ENCODE peak calls at places on chromosomes 5 and 9, in five cellular contexts. H is aorta, T is Karpas-422, D is gastrocnemius medialis, Z is Panc1. G is an unnamed sample.

GRCh38 chr5:36158144-36158543 is 6.2 kb downstream of the SKP2 start:
- DNase-seq in H (no peak), T (no peak), D (no peak), Z (no peak), G (no peak)

GRCh38 chr9:99266136-99267023 is 44.3 kb downstream of the SEC61B start:
- DNase-seq in H (peak; percentile 90), T (peak; percentile 88), D (peak; percentile 81), Z (peak; percentile 42), G (peak; percentile 75)

GRCh38 chr5:125505062-125505461 is 758.6 kb upstream of the ZNF608 start:
- DNase-seq in H (no peak), T (no peak), D (no peak), Z (no peak), G (no peak)

GRCh38 chr9:104835163-104835562 is 71.2 kb downstream of the NIPSNAP3B start:
- DNase-seq in H (no peak), T (no peak), D (no peak), Z (no peak), G (no peak)

GRCh38 chr5:9283473-9283872 is 262.4 kb downstream of the SEMA5A start:
- DNase-seq in H (no peak), T (no peak), D (no peak), Z (no peak), G (no peak)

GRCh38 chr9:108859459-108860114 is 2.5 kb upstream of the ACTL7A start:
- DNase-seq in H (no peak), T (no peak), D (no peak), Z (no peak), G (no peak)

GRCh38 chr9:37937403-37937802 is 33.5 kb upstream of the SLC25A51 start:
- DNase-seq in H (no peak), T (no peak), D (no peak), Z (no peak), G (no peak)

GRCh38 chr5:177473461-177473991 is at the start of gene DBN1:
- DNase-seq in H (peak; percentile 87), T (peak; percentile 83), D (no peak), Z (no peak), G (peak; percentile 78)

GRCh38 chr5:38500861-38501260 is 55.6 kb downstream of the LIFR start:
- DNase-seq in H (no peak), T (no peak), D (no peak), Z (no peak), G (no peak)

GRCh38 chr5:35024911-35025510 is 22.7 kb downstream of the AGXT2 start:
- DNase-seq in H (no peak), T (no peak), D (no peak), Z (no peak), G (no peak)

GRCh38 chr5:178350361-178351220 is 118.0 kb upstream of the PHYKPL start:
- DNase-seq in H (peak; percentile 45), T (no peak), D (no peak), Z (no peak), G (peak; percentile 29)

GRCh38 chr9:16901589-16901988 is 31.1 kb upstream of the BNC2 start:
- DNase-seq in H (no peak), T (no peak), D (no peak), Z (no peak), G (no peak)

GRCh38 chr9:123928471-123929176 is 1.3 kb downstream of the DENND1A start:
- DNase-seq in H (no peak), T (peak; percentile 53), D (no peak), Z (no peak), G (no peak)

GRCh38 chr5:135606431-135606830 is 27.6 kb upstream of the CXCL14 start:
- DNase-seq in H (no peak), T (no peak), D (no peak), Z (no peak), G (no peak)

GRCh38 chr9:26995815-26996214 is 9.7 kb downstream of the LRRC19 start:
- DNase-seq in H (no peak), T (no peak), D (no peak), Z (no peak), G (no peak)

GRCh38 chr5:21680196-21680595 is 1172.9 kb downstream of the CDH12 start:
- DNase-seq in H (no peak), T (no peak), D (no peak), Z (no peak), G (no peak)

GRCh38 chr9:70580593-70581195 is 166.2 kb upstream of the KLF9 start:
- DNase-seq in H (no peak), T (no peak), D (no peak), Z (no peak), G (no peak)

GRCh38 chr5:179969110-179969509 is 61.4 kb upstream of the TBC1D9B start:
- DNase-seq in H (no peak), T (no peak), D (no peak), Z (no peak), G (no peak)

GRCh38 chr5:83720805-83721431 is at the start of gene HAPLN1:
- DNase-seq in H (no peak), T (no peak), D (no peak), Z (no peak), G (no peak)

GRCh38 chr5:56282951-56283350 is 49.8 kb upstream of the ANKRD55 start:
- DNase-seq in H (no peak), T (no peak), D (no peak), Z (no peak), G (no peak)

GRCh38 chr9:96217756-96218693 is 84.0 kb downstream of the HSD17B3 start:
- DNase-seq in H (peak; percentile 93), T (peak; percentile 82), D (peak; percentile 18), Z (peak; percentile 13), G (peak; percentile 69)

GRCh38 chr5:172870807-172871431 is 36.9 kb downstream of the ERGIC1 start:
- DNase-seq in H (no peak), T (no peak), D (no peak), Z (no peak), G (peak; percentile 67)

GRCh38 chr9:75197521-75197920 is 109.2 kb downstream of the OSTF1 start:
- DNase-seq in H (no peak), T (no peak), D (no peak), Z (no peak), G (no peak)

GRCh38 chr9:16611001-16611400 is 259.5 kb downstream of the BNC2 start:
- DNase-seq in H (no peak), T (no peak), D (no peak), Z (no peak), G (no peak)

GRCh38 chr5:16600397-16600796 is 16.4 kb downstream of the RETREG1 start:
- DNase-seq in H (no peak), T (no peak), D (peak; percentile 23), Z (no peak), G (peak; percentile 44)

GRCh38 chr9:79447760-79448159 is 124.0 kb upstream of the TLE4 start:
- DNase-seq in H (no peak), T (no peak), D (no peak), Z (no peak), G (no peak)

GRCh38 chr9:84301851-84302250 is 38.7 kb downstream of the SLC28A3 start:
- DNase-seq in H (no peak), T (no peak), D (no peak), Z (no peak), G (no peak)

GRCh38 chr9:88852794-88853193 is 138.5 kb upstream of the S1PR3 start:
- DNase-seq in H (no peak), T (no peak), D (peak; percentile 30), Z (no peak), G (no peak)

GRCh38 chr5:135135530-135136201 is 101.6 kb upstream of the PITX1 start:
- DNase-seq in H (peak; percentile 84), T (no peak), D (peak; percentile 59), Z (no peak), G (peak; percentile 77)

GRCh38 chr9:137423810-137424291 is 658 bp downstream of the NOXA1 start:
- DNase-seq in H (peak; percentile 82), T (no peak), D (no peak), Z (no peak), G (peak; percentile 52)

GRCh38 chr5:73997936-73998335 is 371.9 kb downstream of the ARHGEF28 start:
- DNase-seq in H (no peak), T (no peak), D (no peak), Z (no peak), G (no peak)

GRCh38 chr9:98558575-98558974 is 150.2 kb downstream of the GABBR2 start:
- DNase-seq in H (no peak), T (no peak), D (no peak), Z (no peak), G (no peak)

GRCh38 chr5:52328220-52328619 is 459.5 kb upstream of the ITGA1 start:
- DNase-seq in H (no peak), T (no peak), D (no peak), Z (no peak), G (no peak)

DNA sequence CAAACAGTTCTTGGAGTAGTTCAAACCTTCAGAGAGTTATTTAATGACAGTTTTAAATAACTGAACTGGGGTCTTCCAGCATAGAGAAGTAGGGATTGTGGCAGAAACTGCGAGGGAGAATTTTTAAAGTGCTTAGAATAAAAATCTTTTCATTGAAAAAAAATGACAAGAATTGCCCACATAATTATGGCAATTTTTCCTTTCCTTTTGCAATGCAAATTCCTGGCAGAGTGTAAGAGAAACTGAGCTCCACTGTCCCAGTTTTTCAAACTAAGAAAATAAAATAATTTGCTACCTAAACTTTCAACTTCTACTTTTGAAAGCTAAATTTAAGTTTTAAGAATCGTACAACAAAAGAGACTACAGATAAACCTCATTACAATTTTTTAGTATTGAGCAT is 2.3 kb upstream of the PTGER4 start:
- DNase-seq in H (no peak), T (no peak), D (no peak), Z (no peak), G (no peak)
- H3K27ac ChIP-seq in H (no peak overlapping the region), T (no peak overlapping the region), D (peak overlapping the region; percentile 87), Z (peak overlapping the region; percentile 97), G (peak overlapping the region; percentile 73)

GRCh38 chr5:82414043-82414393 is 135.9 kb upstream of the RPS23 start:
- DNase-seq in H (no peak), T (no peak), D (no peak), Z (no peak), G (no peak)
- H3K27ac ChIP-seq in H (no peak overlapping the region), T (no peak overlapping the region), D (no peak overlapping the region), Z (no peak overlapping the region), G (no peak overlapping the region)

DNA sequence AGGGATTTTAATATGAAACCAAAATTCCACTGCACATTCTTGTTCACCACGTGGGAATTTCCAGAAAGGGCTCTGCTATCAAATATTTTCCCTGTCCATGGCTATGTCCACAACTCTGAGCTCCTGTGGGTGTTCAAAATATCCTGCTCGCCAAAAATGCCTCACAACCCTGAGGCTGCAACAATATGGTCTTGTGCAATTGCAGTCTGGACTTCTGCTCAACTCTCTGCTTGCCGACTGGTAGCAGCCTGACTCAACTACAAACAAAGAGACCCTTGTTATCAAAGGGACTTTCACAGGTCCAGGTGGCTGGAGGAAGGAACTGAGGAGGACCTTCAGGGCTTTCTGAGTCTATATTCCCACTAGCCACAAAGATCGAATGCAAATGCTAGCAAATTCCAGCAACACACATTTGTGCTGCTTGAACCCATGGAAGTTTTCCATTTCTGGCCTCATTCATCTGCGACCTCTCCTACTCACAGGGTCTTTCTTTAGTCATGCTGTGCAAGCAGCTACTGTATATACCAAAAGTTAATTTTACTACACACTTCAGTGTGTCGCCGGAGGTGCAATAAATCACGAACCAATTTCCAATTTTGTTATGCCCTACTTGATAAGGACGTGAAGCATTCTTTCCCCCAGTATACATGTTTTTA is 169.2 kb upstream of the SLC30A5 start:
- DNase-seq in H (no peak), T (no peak), D (peak; percentile 19), Z (no peak), G (no peak)
- H3K27ac ChIP-seq in H (no peak overlapping the region), T (no peak overlapping the region), D (no peak overlapping the region), Z (no peak overlapping the region), G (no peak overlapping the region)

GRCh38 chr9:136012651-136013050 is 51.5 kb upstream of the UBAC1 start:
- DNase-seq in H (peak; percentile 76), T (peak; percentile 94), D (no peak), Z (no peak), G (peak; percentile 59)
- H3K27ac ChIP-seq in H (no peak overlapping the region), T (peak overlapping the region; percentile 88), D (peak overlapping the region; percentile 74), Z (no peak overlapping the region), G (peak overlapping the region; percentile 55)